ENCODE peak calls at places on chromosomes 13 and 19, in seven cellular contexts. H is HepG2, Q is H1, N is Panc1, G is vagina, F is endothelial cell of umbilical vein, W is HL-60. C is an unnamed sample.

GRCh38 chr19:1487576-1488281 is 2.4 kb downstream of the PCSK4 start:
- DNase-seq in H (no peak), Q (no peak), N (no peak), G (no peak), F (no peak), W (no peak), C (no peak)

GRCh38 chr13:61410669-61411297 is 4.9 kb downstream of the PCDH20 start:
- DNase-seq in H (peak), Q (no peak), N (peak), G (no peak), F (peak), W (no peak), C (no peak)

GRCh38 chr19:48913114-48913513 is 13.0 kb downstream of the NUCB1 start:
- DNase-seq in H (no peak), Q (no peak), N (no peak), G (no peak), F (no peak), W (peak), C (no peak)

GRCh38 chr13:27054760-27055159 is 116.9 kb downstream of the USP12 start:
- DNase-seq in H (no peak), Q (no peak), N (no peak), G (no peak), F (no peak), W (no peak), C (no peak)

GRCh38 chr19:53422551-53422950 is 9.2 kb upstream of the ZNF761 start:
- DNase-seq in H (no peak), Q (no peak), N (no peak), G (no peak), F (no peak), W (no peak), C (no peak)

GRCh38 chr19:29129148-29129547 is 83.8 kb downstream of the UQCRFS1 start:
- DNase-seq in H (no peak), Q (no peak), N (no peak), G (no peak), F (no peak), W (no peak), C (no peak)

GRCh38 chr19:17488593-17489391 is 18.5 kb downstream of the SLC27A1 start:
- DNase-seq in H (peak), Q (peak), N (no peak), G (no peak), F (peak), W (peak), C (peak)

GRCh38 chr13:99484405-99484981 is 16.8 kb upstream of the TM9SF2 start:
- DNase-seq in H (no peak), Q (no peak), N (no peak), G (no peak), F (no peak), W (peak), C (no peak)

GRCh38 chr13:32225494-32225931 is 89.7 kb downstream of the ZAR1L start:
- DNase-seq in H (no peak), Q (no peak), N (no peak), G (no peak), F (no peak), W (no peak), C (no peak)

GRCh38 chr13:48653074-48654054 is at the start of gene CYSLTR2:
- DNase-seq in H (no peak), Q (no peak), N (no peak), G (no peak), F (peak), W (peak), C (no peak)

GRCh38 chr19:14943601-14944000 is 2.3 kb downstream of the OR7C2 start:
- DNase-seq in H (no peak), Q (no peak), N (no peak), G (no peak), F (no peak), W (no peak), C (no peak)

GRCh38 chr13:32229443-32229842 is 85.7 kb downstream of the ZAR1L start:
- DNase-seq in H (no peak), Q (no peak), N (no peak), G (no peak), F (no peak), W (no peak), C (no peak)

GRCh38 chr13:67515895-67516294 is 285.8 kb upstream of the PCDH9 start:
- DNase-seq in H (no peak), Q (no peak), N (no peak), G (no peak), F (no peak), W (no peak), C (no peak)

GRCh38 chr13:107968470-107968869 is 246.9 kb downstream of the LIG4 start:
- DNase-seq in H (no peak), Q (no peak), N (no peak), G (no peak), F (no peak), W (no peak), C (no peak)

GRCh38 chr13:21884299-21884878 is 213.5 kb downstream of the FGF9 start:
- DNase-seq in H (no peak), Q (no peak), N (no peak), G (no peak), F (no peak), W (no peak), C (no peak)

GRCh38 chr13:32850311-32851052 is 165.7 kb upstream of the KL start:
- DNase-seq in H (no peak), Q (no peak), N (no peak), G (no peak), F (no peak), W (no peak), C (no peak)

GRCh38 chr13:106568225-106569003 is 477 bp upstream of the ARGLU1 start:
- DNase-seq in H (peak), Q (no peak), N (peak), G (no peak), F (no peak), W (peak), C (no peak)

GRCh38 chr19:54431255-54431838 is 16.1 kb downstream of the TTYH1 start:
- DNase-seq in H (no peak), Q (no peak), N (no peak), G (no peak), F (no peak), W (no peak), C (peak)

GRCh38 chr13:111629933-111630332 is 309.5 kb downstream of the TEX29 start:
- DNase-seq in H (no peak), Q (no peak), N (no peak), G (no peak), F (no peak), W (no peak), C (no peak)

GRCh38 chr19:17091758-17092333 is 16.3 kb downstream of the MYO9B start:
- DNase-seq in H (no peak), Q (no peak), N (no peak), G (no peak), F (no peak), W (peak), C (peak)

GRCh38 chr13:100898431-100898830 is 223.8 kb upstream of the TMTC4 start:
- DNase-seq in H (no peak), Q (no peak), N (no peak), G (no peak), F (no peak), W (no peak), C (no peak)
- TF ChIP-seq POLR2AphosphoS5 in H (no peak), Q (no peak), N (no peak), G (no peak), F (no peak), W (no peak), C (no peak)

GRCh38 chr19:55444720-55445045 is 1.6 kb upstream of the SHISA7 start:
- DNase-seq in H (no peak), Q (no peak), N (no peak), G (no peak), F (no peak), W (no peak), C (no peak)

GRCh38 chr19:55441692-55442321 is 1.3 kb downstream of the SHISA7 start:
- DNase-seq in H (no peak), Q (no peak), N (no peak), G (no peak), F (no peak), W (no peak), C (no peak)

GRCh38 chr19:55442372-55443044 is 592 bp downstream of the SHISA7 start:
- DNase-seq in H (no peak), Q (no peak), N (no peak), G (no peak), F (no peak), W (peak), C (no peak)

GRCh38 chr19:55443824-55444719 is 972 bp upstream of the SHISA7 start:
- DNase-seq in H (no peak), Q (no peak), N (no peak), G (no peak), F (no peak), W (no peak), C (no peak)

DNA sequence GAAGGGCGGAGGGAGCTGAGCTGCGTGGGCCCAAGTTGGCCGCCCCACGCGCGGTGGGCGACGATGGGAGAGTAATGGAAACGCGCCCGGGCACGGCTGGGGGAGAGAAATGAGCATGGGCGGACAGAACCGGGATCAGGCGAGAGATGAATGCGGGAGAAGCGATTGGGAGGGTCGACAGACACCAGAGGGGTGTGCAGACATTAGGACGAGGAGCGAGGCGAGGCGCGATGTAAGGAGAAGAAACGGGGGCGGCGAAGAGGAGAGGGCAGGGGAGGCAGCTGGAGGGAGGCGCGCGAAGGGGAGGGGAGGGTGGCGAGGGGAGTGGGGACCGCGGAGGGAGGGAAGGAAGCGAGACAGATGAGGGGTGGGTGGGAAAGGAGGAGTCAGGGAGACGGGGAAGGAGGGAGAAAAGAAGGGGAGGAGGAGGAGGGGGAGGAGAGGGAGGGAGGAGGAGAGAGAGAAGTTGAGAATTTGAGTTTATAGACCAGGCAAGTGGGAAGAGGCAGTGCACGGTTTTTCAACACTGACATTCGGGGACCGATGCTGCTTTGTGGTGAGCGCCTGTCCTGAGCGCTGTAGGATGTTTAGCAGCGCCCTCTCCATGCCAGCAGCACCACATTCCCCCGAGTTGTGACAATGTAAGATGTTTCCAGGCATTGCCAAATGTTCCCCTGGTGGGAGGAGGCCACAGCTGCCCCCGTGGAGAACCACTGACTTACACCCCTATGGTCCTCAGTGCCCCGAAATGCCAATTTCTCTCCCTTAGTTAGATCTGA is at the start of gene SHISA7:
- DNase-seq in H (no peak), Q (no peak), N (no peak), G (no peak), F (no peak), W (peak), C (no peak)
- TF ChIP-seq CTCF in H (no peak), Q (no peak), N (no peak), G (no peak), F (no peak), W (no peak), C (no peak)

GRCh38 chr19:6473652-6474051 is 7.9 kb downstream of the DENND1C start:
- DNase-seq in H (no peak), Q (no peak), N (no peak), G (no peak), F (no peak), W (no peak), C (peak)
- TF ChIP-seq POLR2AphosphoS5 in H (no peak), Q (no peak), N (no peak), G (no peak), F (no peak), W (no peak), C (no peak)

GRCh38 chr13:95660981-95661581 is 15.9 kb upstream of the DNAJC3 start:
- DNase-seq in H (peak), Q (no peak), N (no peak), G (no peak), F (peak), W (peak), C (no peak)
- TF ChIP-seq CTCF in H (peak), Q (peak), N (peak), G (no peak), F (peak), W (peak), C (peak)

GRCh38 chr19:4539697-4540581 is at the start of gene LRG1:
- DNase-seq in H (peak), Q (no peak), N (no peak), G (no peak), F (peak), W (peak), C (peak)
- TF ChIP-seq POLR2AphosphoS5 in H (peak), Q (peak), N (no peak), G (no peak), F (no peak), W (peak), C (no peak)

GRCh38 chr19:47608074-47608907 is 643 bp upstream of the BICRA start:
- DNase-seq in H (peak), Q (peak), N (no peak), G (no peak), F (peak), W (peak), C (peak)
- TF ChIP-seq CTCF in H (no peak), Q (no peak), N (no peak), G (no peak), F (peak), W (no peak), C (no peak)